ENCODE peak calls at places on chromosomes 5 and 9, in ten cellular contexts. One of them, this sample, is unnamed.

GRCh38 chr9:78121488-78121887 is 89.9 kb upstream of the GNAQ start:
- DNase-seq in CD8-positive, alpha-beta T cell: peak; percentile 30
- DNase-seq in progenitor cell of endocrine pancreas: peak; percentile 22
- DNase-seq in kidney: peak; percentile 67
- DNase-seq in GM12865: peak; percentile 43
- DNase-seq in tibial nerve: peak; percentile 29
- DNase-seq in brain microvascular endothelial cell: peak; percentile 72
- DNase-seq in WTC11: peak; percentile 80
- DNase-seq in lower leg skin: peak; percentile 87
- DNase-seq in transverse colon: peak; percentile 77
- DNase-seq in this sample: peak; percentile 29

GRCh38 chr9:112174965-112175795 is at the start of gene SUSD1:
- DNase-seq in GM12865: peak; percentile 50
- DNase-seq in brain microvascular endothelial cell: no peak
- DNase-seq in kidney: peak; percentile 84
- DNase-seq in lower leg skin: peak; percentile 88
- DNase-seq in progenitor cell of endocrine pancreas: peak; percentile 42
- DNase-seq in transverse colon: peak; percentile 51
- DNase-seq in WTC11: peak; percentile 37
- DNase-seq in tibial nerve: no peak
- DNase-seq in CD8-positive, alpha-beta T cell: peak; percentile 31
- DNase-seq in this sample: peak; percentile 58

GRCh38 chr5:1736065-1736464 is 63.6 kb downstream of the MRPL36 start:
- DNase-seq in WTC11: no peak
- DNase-seq in GM12865: no peak
- DNase-seq in progenitor cell of endocrine pancreas: no peak
- DNase-seq in CD8-positive, alpha-beta T cell: no peak
- DNase-seq in lower leg skin: peak; percentile 42
- DNase-seq in kidney: peak; percentile 21
- DNase-seq in brain microvascular endothelial cell: no peak
- DNase-seq in tibial nerve: no peak
- DNase-seq in transverse colon: no peak
- DNase-seq in this sample: no peak

GRCh38 chr9:12956261-12956660 is 181.4 kb downstream of the LURAP1L start:
- DNase-seq in kidney: no peak
- DNase-seq in brain microvascular endothelial cell: peak; percentile 41
- DNase-seq in GM12865: no peak
- DNase-seq in lower leg skin: no peak
- DNase-seq in transverse colon: no peak
- DNase-seq in CD8-positive, alpha-beta T cell: no peak
- DNase-seq in WTC11: no peak
- DNase-seq in progenitor cell of endocrine pancreas: no peak
- DNase-seq in tibial nerve: no peak
- DNase-seq in this sample: no peak

GRCh38 chr5:21688655-21689054 is 1164.5 kb downstream of the CDH12 start:
- DNase-seq in tibial nerve: no peak
- DNase-seq in lower leg skin: no peak
- DNase-seq in kidney: no peak
- DNase-seq in CD8-positive, alpha-beta T cell: no peak
- DNase-seq in GM12865: no peak
- DNase-seq in transverse colon: no peak
- DNase-seq in brain microvascular endothelial cell: no peak
- DNase-seq in WTC11: no peak
- DNase-seq in progenitor cell of endocrine pancreas: no peak
- DNase-seq in this sample: no peak

GRCh38 chr9:92658611-92659010 is 11.3 kb downstream of the IPPK start:
- DNase-seq in kidney: peak; percentile 53
- DNase-seq in GM12865: no peak
- DNase-seq in brain microvascular endothelial cell: no peak
- DNase-seq in transverse colon: no peak
- DNase-seq in progenitor cell of endocrine pancreas: no peak
- DNase-seq in tibial nerve: no peak
- DNase-seq in WTC11: no peak
- DNase-seq in lower leg skin: no peak
- DNase-seq in CD8-positive, alpha-beta T cell: no peak
- DNase-seq in this sample: no peak

GRCh38 chr9:72592501-72593403 is 71.3 kb downstream of the TMC1 start:
- DNase-seq in brain microvascular endothelial cell: peak; percentile 46
- DNase-seq in kidney: no peak
- DNase-seq in lower leg skin: no peak
- DNase-seq in WTC11: no peak
- DNase-seq in GM12865: peak; percentile 65
- DNase-seq in progenitor cell of endocrine pancreas: no peak
- DNase-seq in transverse colon: no peak
- DNase-seq in tibial nerve: no peak
- DNase-seq in CD8-positive, alpha-beta T cell: no peak
- DNase-seq in this sample: no peak

GRCh38 chr5:80192507-80193241 is 63.2 kb downstream of the SERINC5 start:
- DNase-seq in brain microvascular endothelial cell: peak; percentile 40
- DNase-seq in WTC11: no peak
- DNase-seq in progenitor cell of endocrine pancreas: no peak
- DNase-seq in transverse colon: no peak
- DNase-seq in tibial nerve: no peak
- DNase-seq in kidney: no peak
- DNase-seq in GM12865: no peak
- DNase-seq in CD8-positive, alpha-beta T cell: peak; percentile 46
- DNase-seq in lower leg skin: no peak
- DNase-seq in this sample: no peak

GRCh38 chr5:143536364-143536763 is 132.9 kb upstream of the NR3C1 start:
- DNase-seq in lower leg skin: no peak
- DNase-seq in WTC11: no peak
- DNase-seq in kidney: no peak
- DNase-seq in brain microvascular endothelial cell: peak; percentile 98
- DNase-seq in progenitor cell of endocrine pancreas: no peak
- DNase-seq in transverse colon: no peak
- DNase-seq in CD8-positive, alpha-beta T cell: no peak
- DNase-seq in GM12865: no peak
- DNase-seq in tibial nerve: no peak
- DNase-seq in this sample: no peak

GRCh38 chr5:107831612-107832395 is 161.1 kb upstream of the EFNA5 start:
- DNase-seq in progenitor cell of endocrine pancreas: no peak
- DNase-seq in lower leg skin: no peak
- DNase-seq in transverse colon: no peak
- DNase-seq in tibial nerve: no peak
- DNase-seq in kidney: no peak
- DNase-seq in GM12865: no peak
- DNase-seq in brain microvascular endothelial cell: no peak
- DNase-seq in WTC11: no peak
- DNase-seq in CD8-positive, alpha-beta T cell: no peak
- DNase-seq in this sample: no peak

GRCh38 chr9:2321523-2322148 is 300.0 kb upstream of the VLDLR start:
- DNase-seq in tibial nerve: no peak
- DNase-seq in CD8-positive, alpha-beta T cell: no peak
- DNase-seq in progenitor cell of endocrine pancreas: no peak
- DNase-seq in lower leg skin: no peak
- DNase-seq in WTC11: no peak
- DNase-seq in brain microvascular endothelial cell: no peak
- DNase-seq in transverse colon: no peak
- DNase-seq in kidney: no peak
- DNase-seq in GM12865: no peak
- DNase-seq in this sample: no peak

GRCh38 chr9:91164724-91165520 is 196.8 kb downstream of the AUH start:
- DNase-seq in CD8-positive, alpha-beta T cell: peak; percentile 75
- DNase-seq in progenitor cell of endocrine pancreas: no peak
- DNase-seq in tibial nerve: peak; percentile 14
- DNase-seq in brain microvascular endothelial cell: peak; percentile 99
- DNase-seq in transverse colon: peak; percentile 87
- DNase-seq in lower leg skin: peak; percentile 93
- DNase-seq in WTC11: no peak
- DNase-seq in GM12865: peak; percentile 12
- DNase-seq in kidney: peak; percentile 88
- DNase-seq in this sample: peak; percentile 68

GRCh38 chr5:32342656-32343055 is 29.9 kb upstream of the MTMR12 start:
- DNase-seq in kidney: no peak
- DNase-seq in transverse colon: no peak
- DNase-seq in progenitor cell of endocrine pancreas: no peak
- DNase-seq in GM12865: no peak
- DNase-seq in lower leg skin: no peak
- DNase-seq in brain microvascular endothelial cell: no peak
- DNase-seq in WTC11: no peak
- DNase-seq in CD8-positive, alpha-beta T cell: no peak
- DNase-seq in tibial nerve: no peak
- DNase-seq in this sample: no peak

GRCh38 chr5:111676926-111677415 is 80.0 kb downstream of the NREP start:
- DNase-seq in CD8-positive, alpha-beta T cell: no peak
- DNase-seq in tibial nerve: no peak
- DNase-seq in progenitor cell of endocrine pancreas: no peak
- DNase-seq in brain microvascular endothelial cell: no peak
- DNase-seq in GM12865: no peak
- DNase-seq in lower leg skin: no peak
- DNase-seq in WTC11: no peak
- DNase-seq in kidney: no peak
- DNase-seq in transverse colon: no peak
- DNase-seq in this sample: no peak

GRCh38 chr9:17824191-17824926 is 245.5 kb downstream of the SH3GL2 start:
- DNase-seq in GM12865: no peak
- DNase-seq in kidney: no peak
- DNase-seq in lower leg skin: no peak
- DNase-seq in brain microvascular endothelial cell: peak; percentile 9
- DNase-seq in progenitor cell of endocrine pancreas: no peak
- DNase-seq in transverse colon: no peak
- DNase-seq in tibial nerve: no peak
- DNase-seq in CD8-positive, alpha-beta T cell: no peak
- DNase-seq in WTC11: no peak
- DNase-seq in this sample: no peak

DNA sequence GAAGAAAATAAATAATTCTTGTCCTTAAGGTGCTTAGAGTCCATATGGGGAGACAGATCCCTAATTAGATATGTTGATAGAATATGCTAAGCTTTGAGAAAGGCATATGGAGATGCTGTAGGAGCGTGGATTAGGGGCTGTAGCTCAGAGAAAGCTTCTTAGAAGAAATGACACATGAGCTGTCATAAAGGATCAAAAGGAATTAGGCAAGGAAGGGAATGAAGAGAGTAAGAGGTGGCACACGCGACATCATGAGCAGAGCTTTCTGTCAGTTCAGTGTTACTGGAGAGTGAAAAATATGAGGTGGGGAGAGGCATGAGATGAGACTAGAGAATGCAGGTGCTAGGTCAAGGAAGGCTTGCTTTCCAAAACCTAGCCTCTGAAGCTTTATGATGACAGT is 118.6 kb downstream of the KIAA0825 start:
- DNase-seq in CD8-positive, alpha-beta T cell: no peak
- DNase-seq in kidney: no peak
- DNase-seq in brain microvascular endothelial cell: no peak
- DNase-seq in lower leg skin: no peak
- DNase-seq in transverse colon: no peak
- DNase-seq in progenitor cell of endocrine pancreas: no peak
- DNase-seq in tibial nerve: no peak
- DNase-seq in WTC11: no peak
- DNase-seq in GM12865: no peak
- DNase-seq in this sample: no peak
- TF ChIP-seq CTCF in CD8-positive, alpha-beta T cell: no peak
- TF ChIP-seq CTCF in kidney: no peak
- TF ChIP-seq CTCF in brain microvascular endothelial cell: no peak
- TF ChIP-seq CTCF in lower leg skin: no peak
- TF ChIP-seq CTCF in transverse colon: no peak
- TF ChIP-seq CTCF in progenitor cell of endocrine pancreas: no peak
- TF ChIP-seq CTCF in tibial nerve: no peak
- TF ChIP-seq CTCF in WTC11: no peak
- TF ChIP-seq CTCF in GM12865: no peak
- TF ChIP-seq CTCF in this sample: no peak

GRCh38 chr9:136719212-136719880 is 7.0 kb downstream of the DIPK1B start:
- DNase-seq in progenitor cell of endocrine pancreas: no peak
- DNase-seq in CD8-positive, alpha-beta T cell: no peak
- DNase-seq in transverse colon: no peak
- DNase-seq in WTC11: no peak
- DNase-seq in brain microvascular endothelial cell: no peak
- DNase-seq in tibial nerve: no peak
- DNase-seq in lower leg skin: no peak
- DNase-seq in kidney: peak; percentile 85
- DNase-seq in GM12865: no peak
- DNase-seq in this sample: no peak
- TF ChIP-seq CTCF in progenitor cell of endocrine pancreas: no peak
- TF ChIP-seq CTCF in CD8-positive, alpha-beta T cell: no peak
- TF ChIP-seq CTCF in transverse colon: no peak
- TF ChIP-seq CTCF in WTC11: no peak
- TF ChIP-seq CTCF in brain microvascular endothelial cell: peak; percentile 8
- TF ChIP-seq CTCF in tibial nerve: no peak
- TF ChIP-seq CTCF in lower leg skin: no peak
- TF ChIP-seq CTCF in kidney: no peak
- TF ChIP-seq CTCF in GM12865: no peak
- TF ChIP-seq CTCF in this sample: no peak

DNA sequence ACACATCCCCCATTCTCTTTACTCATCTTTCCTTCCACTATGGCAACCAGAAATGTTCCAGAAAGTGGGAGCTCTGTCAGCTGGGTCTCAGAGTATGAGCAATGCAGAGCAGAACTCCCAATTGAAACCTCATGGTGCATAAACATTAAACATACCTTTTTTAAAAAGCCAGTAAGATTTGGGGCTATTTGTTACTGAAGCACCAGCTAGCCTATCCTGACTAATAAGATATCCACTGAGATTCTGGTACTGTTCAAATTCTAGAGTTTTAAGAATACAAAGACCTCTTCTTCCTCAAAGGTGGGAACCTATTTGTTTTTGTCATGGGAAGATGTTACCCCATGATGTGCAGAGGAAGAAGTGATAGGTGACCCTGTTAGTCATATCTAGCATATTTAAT is 46.1 kb upstream of the EGFLAM start:
- DNase-seq in kidney: no peak
- DNase-seq in CD8-positive, alpha-beta T cell: no peak
- DNase-seq in GM12865: no peak
- DNase-seq in tibial nerve: no peak
- DNase-seq in transverse colon: no peak
- DNase-seq in WTC11: no peak
- DNase-seq in progenitor cell of endocrine pancreas: no peak
- DNase-seq in lower leg skin: no peak
- DNase-seq in brain microvascular endothelial cell: no peak
- DNase-seq in this sample: no peak
- TF ChIP-seq CTCF in kidney: no peak
- TF ChIP-seq CTCF in CD8-positive, alpha-beta T cell: no peak
- TF ChIP-seq CTCF in GM12865: no peak
- TF ChIP-seq CTCF in tibial nerve: no peak
- TF ChIP-seq CTCF in transverse colon: no peak
- TF ChIP-seq CTCF in WTC11: no peak
- TF ChIP-seq CTCF in progenitor cell of endocrine pancreas: no peak
- TF ChIP-seq CTCF in lower leg skin: no peak
- TF ChIP-seq CTCF in brain microvascular endothelial cell: no peak
- TF ChIP-seq CTCF in this sample: no peak

GRCh38 chr5:127876384-127876783 is 173.2 kb downstream of the CCDC192 start:
- DNase-seq in CD8-positive, alpha-beta T cell: no peak
- DNase-seq in brain microvascular endothelial cell: no peak
- DNase-seq in progenitor cell of endocrine pancreas: no peak
- DNase-seq in WTC11: no peak
- DNase-seq in tibial nerve: no peak
- DNase-seq in kidney: no peak
- DNase-seq in lower leg skin: no peak
- DNase-seq in GM12865: no peak
- DNase-seq in transverse colon: no peak
- DNase-seq in this sample: no peak

GRCh38 chr5:127875235-127876021 is 172.2 kb downstream of the CCDC192 start:
- DNase-seq in brain microvascular endothelial cell: peak; percentile 80
- DNase-seq in tibial nerve: no peak
- DNase-seq in CD8-positive, alpha-beta T cell: no peak
- DNase-seq in lower leg skin: no peak
- DNase-seq in progenitor cell of endocrine pancreas: peak; percentile 11
- DNase-seq in GM12865: peak; percentile 86
- DNase-seq in WTC11: peak; percentile 37
- DNase-seq in transverse colon: peak; percentile 57
- DNase-seq in kidney: peak; percentile 57
- DNase-seq in this sample: no peak

GRCh38 chr5:127872494-127872893 is 169.3 kb downstream of the CCDC192 start:
- DNase-seq in tibial nerve: no peak
- DNase-seq in transverse colon: no peak
- DNase-seq in kidney: no peak
- DNase-seq in CD8-positive, alpha-beta T cell: no peak
- DNase-seq in brain microvascular endothelial cell: no peak
- DNase-seq in progenitor cell of endocrine pancreas: no peak
- DNase-seq in WTC11: no peak
- DNase-seq in GM12865: no peak
- DNase-seq in lower leg skin: no peak
- DNase-seq in this sample: no peak

GRCh38 chr5:127878174-127878750 is 175.1 kb downstream of the CCDC192 start:
- DNase-seq in WTC11: peak; percentile 66
- DNase-seq in CD8-positive, alpha-beta T cell: no peak
- DNase-seq in tibial nerve: no peak
- DNase-seq in progenitor cell of endocrine pancreas: no peak
- DNase-seq in kidney: no peak
- DNase-seq in transverse colon: peak; percentile 75
- DNase-seq in lower leg skin: no peak
- DNase-seq in brain microvascular endothelial cell: peak; percentile 53
- DNase-seq in GM12865: peak; percentile 30
- DNase-seq in this sample: no peak
- TF ChIP-seq CTCF in WTC11: peak; percentile 40
- TF ChIP-seq CTCF in CD8-positive, alpha-beta T cell: no peak
- TF ChIP-seq CTCF in tibial nerve: peak; percentile 7
- TF ChIP-seq CTCF in progenitor cell of endocrine pancreas: peak; percentile 54
- TF ChIP-seq CTCF in kidney: peak; percentile 32
- TF ChIP-seq CTCF in transverse colon: peak; percentile 77
- TF ChIP-seq CTCF in lower leg skin: no peak
- TF ChIP-seq CTCF in brain microvascular endothelial cell: peak; percentile 80
- TF ChIP-seq CTCF in GM12865: peak; percentile 34
- TF ChIP-seq CTCF in this sample: no peak

This sample was measured in natural killer cell.